ENCODE peak calls at places on chromosome 21, in nine cellular contexts. D, Y, N, Z, T, H, O, X and S are unnamed samples.

GRCh38 chr21:32749662-32750061 is 21.8 kb upstream of the SYNJ1 start:
- DNase-seq in H (no peak), T (no peak), Y (no peak), D (no peak), X (no peak), Z (no peak), O (no peak), N (no peak), S (no peak)

GRCh38 chr21:32930673-32931072 is 95.1 kb upstream of the OLIG2 start:
- DNase-seq in H (no peak), Z (no peak), T (no peak), D (no peak), O (no peak), Y (no peak), X (no peak), N (no peak), S (no peak)

GRCh38 chr21:41437754-41438153 is 11.7 kb downstream of the MX1 start:
- DNase-seq in T (no peak), O (no peak), Y (no peak), D (no peak), N (no peak), Z (no peak), H (no peak), X (no peak), S (no peak)

GRCh38 chr21:7917729-7918128 is 2603.7 kb upstream of the TPTE start:
- DNase-seq in O (no peak), D (no peak), H (no peak), Y (peak; percentile 55), Z (no peak), T (peak; percentile 34), X (no peak), N (no peak), S (peak; percentile 32)

GRCh38 chr21:41726970-41727783 is 39.7 kb downstream of the RIPK4 start:
- DNase-seq in D (peak; percentile 91), Y (no peak), H (peak; percentile 45), T (peak; percentile 93), X (no peak), N (no peak), O (peak; percentile 88), Z (no peak), S (peak; percentile 90)

GRCh38 chr21:38914531-38915385 is 109.0 kb downstream of the ETS2 start:
- DNase-seq in N (no peak), T (no peak), Z (no peak), H (peak; percentile 78), O (no peak), D (no peak), X (no peak), Y (no peak), S (peak; percentile 63)

GRCh38 chr21:41318218-41318617 is 1.6 kb downstream of the FAM3B start:
- DNase-seq in H (peak; percentile 55), T (no peak), X (no peak), Z (no peak), O (no peak), D (no peak), Y (no peak), N (no peak), S (no peak)

GRCh38 chr21:46667735-46668380 is 32.4 kb downstream of the PRMT2 start:
- DNase-seq in D (peak; percentile 58), H (no peak), Z (no peak), X (no peak), N (no peak), O (peak; percentile 39), T (peak; percentile 39), Y (peak; percentile 22), S (peak; percentile 30)

GRCh38 chr21:33308586-33309490 is 15.9 kb upstream of the IFNAR1 start:
- DNase-seq in Z (no peak), O (no peak), Y (no peak), X (no peak), H (no peak), N (no peak), D (no peak), T (no peak), S (no peak)

GRCh38 chr21:31732891-31733520 is 1.1 kb upstream of the SCAF4 start:
- DNase-seq in Y (no peak), D (no peak), O (no peak), X (no peak), H (no peak), Z (no peak), T (no peak), N (peak; percentile 14), S (no peak)

DNA sequence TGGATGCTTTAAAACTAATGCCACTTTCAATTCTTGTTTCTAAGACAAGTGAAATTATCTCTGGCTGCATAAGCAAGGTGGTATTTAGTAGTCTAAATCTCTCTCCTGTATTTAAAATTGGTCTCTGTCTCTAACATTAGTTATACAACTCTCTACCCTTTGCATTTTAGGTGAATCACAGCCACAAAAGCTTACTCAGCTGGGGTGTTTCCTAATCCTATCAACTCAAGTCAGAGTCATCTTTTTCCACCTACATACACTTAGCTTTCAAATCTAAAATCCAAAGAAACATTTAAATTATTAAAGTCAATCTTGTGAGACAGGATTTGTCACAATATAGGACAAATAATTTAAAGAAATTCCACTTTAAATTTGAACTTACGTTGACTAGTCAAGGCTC is 255.1 kb upstream of the CXADR start:
- DNase-seq in X (no peak), Z (no peak), N (no peak), O (no peak), T (peak; percentile 16), H (no peak), Y (no peak), D (peak; percentile 25), S (peak; percentile 54)
- H3K27me3 ChIP-seq in X (no peaks in the 10 kb centered on the region), Z (no peaks in the 10 kb centered on the region), N (no peaks in the 10 kb centered on the region), O (no peaks in the 10 kb centered on the region), T (no peaks in the 10 kb centered on the region), H (no peaks in the 10 kb centered on the region), Y (no peaks in the 10 kb centered on the region), D (no peaks in the 10 kb centered on the region), S (no peaks in the 10 kb centered on the region)

GRCh38 chr21:37000381-37000780 is 6.1 kb upstream of the RIPPLY3 start:
- DNase-seq in O (no peak), X (no peak), Y (no peak), D (no peak), T (no peak), H (no peak), N (no peak), Z (no peak), S (no peak)
- TF ChIP-seq CTCF in O (no peak), X (no peak), Y (no peak), D (peak; percentile 48), T (peak; percentile 14), H (no peak), N (no peak), Z (no peak), S (no peak)

GRCh38 chr21:44514218-44514520 is 25.8 kb downstream of the KRTAP10-1 start:
- DNase-seq in X (no peak), D (no peak), O (peak; percentile 39), Y (no peak), N (no peak), T (no peak), H (no peak), Z (no peak), S (no peak)
- H3K27me3 ChIP-seq in X (no peaks in the 10 kb centered on the region), D (peaks cover 13% of the 10 kb centered on the region), O (no peaks in the 10 kb centered on the region), Y (no peaks in the 10 kb centered on the region), N (no peaks in the 10 kb centered on the region), T (no peaks in the 10 kb centered on the region), H (no peaks in the 10 kb centered on the region), Z (peaks cover 38% of the 10 kb centered on the region), S (no peaks in the 10 kb centered on the region)

GRCh38 chr21:25980710-25981109 is 189.9 kb downstream of the APP start:
- DNase-seq in Y (no peak), H (no peak), N (no peak), Z (no peak), O (no peak), X (no peak), D (peak; percentile 93), T (peak; percentile 93), S (peak; percentile 95)

GRCh38 chr21:25985990-25986389 is 184.6 kb downstream of the APP start:
- DNase-seq in H (no peak), O (no peak), Y (no peak), D (no peak), N (no peak), T (no peak), X (no peak), Z (no peak), S (no peak)

GRCh38 chr21:25986928-25987327 is 183.6 kb downstream of the APP start:
- DNase-seq in N (no peak), O (no peak), X (no peak), D (no peak), Z (no peak), T (no peak), H (no peak), Y (no peak), S (no peak)

GRCh38 chr21:25983745-25984144 is 186.8 kb downstream of the APP start:
- DNase-seq in T (no peak), H (no peak), D (no peak), N (no peak), Y (peak; percentile 84), X (no peak), O (no peak), Z (no peak), S (no peak)

GRCh38 chr21:25984538-25984937 is 186.0 kb downstream of the APP start:
- DNase-seq in X (no peak), N (no peak), Z (no peak), H (no peak), O (no peak), T (no peak), D (no peak), Y (no peak), S (no peak)
- TF ChIP-seq CTCF in X (no peak), N (no peak), Z (no peak), H (no peak), O (no peak), T (no peak), D (no peak), Y (no peak), S (no peak)

DNA sequence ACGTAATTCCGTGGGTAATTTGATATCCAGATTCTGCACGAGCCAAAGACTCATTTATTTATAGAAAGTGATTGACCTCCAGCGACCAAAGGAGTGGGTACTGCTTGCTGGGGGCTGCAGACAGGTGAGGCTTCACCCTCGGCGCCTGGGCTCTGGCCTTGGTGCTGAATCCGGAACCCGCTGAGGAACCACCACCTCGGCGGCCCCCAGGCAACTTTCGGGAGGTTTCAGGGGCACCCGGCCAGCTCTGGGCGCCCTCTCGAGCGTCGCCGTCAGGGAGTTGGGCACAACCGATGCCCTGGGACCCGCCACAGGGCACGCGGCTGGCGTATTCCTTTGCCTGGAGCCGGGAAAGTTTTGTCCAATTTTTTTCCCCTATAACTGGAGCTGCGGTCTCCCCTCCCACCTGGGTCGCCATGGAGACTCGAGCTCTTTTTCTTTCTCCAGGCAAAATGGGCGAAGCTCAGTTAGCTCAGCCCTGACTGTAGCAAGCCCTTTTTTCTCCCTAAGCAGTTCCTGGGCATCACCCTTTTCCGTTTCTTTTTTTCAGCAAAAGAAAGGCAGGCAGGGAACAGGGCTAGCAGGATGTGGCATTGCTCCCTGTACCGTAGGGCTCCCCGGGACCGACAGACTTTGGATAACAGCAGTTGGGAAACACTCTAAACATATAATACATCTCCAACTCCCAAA is 1.9 kb downstream of the KCNJ6 start:
- DNase-seq in N (no peak), X (no peak), Z (no peak), D (peak; percentile 22), T (peak; percentile 34), H (no peak), O (no peak), Y (no peak), S (no peak)
- H3K27me3 ChIP-seq in N (peaks cover 4% of the 10 kb centered on the region), X (peaks cover 42% of the 10 kb centered on the region), Z (peaks cover 95% of the 10 kb centered on the region), D (peaks cover 92% of the 10 kb centered on the region), T (peaks cover 20% of the 10 kb centered on the region), H (no peaks in the 10 kb centered on the region), O (peaks cover 3% of the 10 kb centered on the region), Y (peaks cover 35% of the 10 kb centered on the region), S (peaks cover 18% of the 10 kb centered on the region)